ENCODE peak calls at places on chromosome 5, in four cellular contexts. One of them, this sample, is unnamed.

GRCh38 chr5:100634937-100635336 is 99.8 kb downstream of the FAM174A start:
- DNase-seq in PC-9: no peak
- DNase-seq in NB4: no peak
- DNase-seq in spleen: no peak
- DNase-seq in this sample: no peak

GRCh38 chr5:150409638-150410523 is 2.8 kb downstream of the CD74 start:
- DNase-seq in PC-9: peak
- DNase-seq in NB4: peak
- DNase-seq in spleen: peak
- DNase-seq in this sample: peak

GRCh38 chr5:180299526-180299925 is 7.6 kb upstream of the MAPK9 start:
- DNase-seq in PC-9: no peak
- DNase-seq in NB4: no peak
- DNase-seq in spleen: peak
- DNase-seq in this sample: no peak

GRCh38 chr5:10709409-10709808 is 51.6 kb downstream of the DAP start:
- DNase-seq in PC-9: no peak
- DNase-seq in NB4: no peak
- DNase-seq in spleen: no peak
- DNase-seq in this sample: no peak

GRCh38 chr5:36688722-36689121 is 82.3 kb downstream of the SLC1A3 start:
- DNase-seq in PC-9: no peak
- DNase-seq in NB4: peak
- DNase-seq in spleen: no peak
- DNase-seq in this sample: no peak

GRCh38 chr5:149383399-149383798 is 4.3 kb upstream of the IL17B start:
- DNase-seq in PC-9: no peak
- DNase-seq in NB4: no peak
- DNase-seq in spleen: no peak
- DNase-seq in this sample: no peak

GRCh38 chr5:91143840-91144239 is 239.3 kb downstream of the ARRDC3 start:
- DNase-seq in PC-9: no peak
- DNase-seq in NB4: no peak
- DNase-seq in spleen: no peak
- DNase-seq in this sample: no peak

GRCh38 chr5:144831650-144832049 is 661.0 kb downstream of the KCTD16 start:
- DNase-seq in PC-9: no peak
- DNase-seq in NB4: no peak
- DNase-seq in spleen: no peak
- DNase-seq in this sample: no peak

GRCh38 chr5:153168226-153168625 is 322.2 kb upstream of the GRIA1 start:
- DNase-seq in PC-9: no peak
- DNase-seq in NB4: no peak
- DNase-seq in spleen: no peak
- DNase-seq in this sample: no peak

GRCh38 chr5:148979104-148979723 is 83.6 kb downstream of the SH3TC2 start:
- DNase-seq in PC-9: peak
- DNase-seq in NB4: no peak
- DNase-seq in spleen: no peak
- DNase-seq in this sample: no peak

GRCh38 chr5:146446861-146447733 is at the start of gene TCERG1:
- DNase-seq in PC-9: peak
- DNase-seq in NB4: peak
- DNase-seq in spleen: peak
- DNase-seq in this sample: peak

GRCh38 chr5:98214240-98215051 is 559.0 kb upstream of the RGMB start:
- DNase-seq in PC-9: no peak
- DNase-seq in NB4: no peak
- DNase-seq in spleen: no peak
- DNase-seq in this sample: no peak

GRCh38 chr5:13910637-13911288 is 33.7 kb downstream of the DNAH5 start:
- DNase-seq in PC-9: no peak
- DNase-seq in NB4: no peak
- DNase-seq in spleen: no peak
- DNase-seq in this sample: no peak

GRCh38 chr5:28473531-28474107 is 1435.2 kb upstream of the CDH9 start:
- DNase-seq in PC-9: no peak
- DNase-seq in NB4: peak
- DNase-seq in spleen: no peak
- DNase-seq in this sample: no peak

GRCh38 chr5:76441890-76442673 is 39.0 kb downstream of the IQGAP2 start:
- DNase-seq in PC-9: no peak
- DNase-seq in NB4: no peak
- DNase-seq in spleen: no peak
- DNase-seq in this sample: no peak

GRCh38 chr5:173217626-173218397 is 17.2 kb downstream of the NKX2-5 start:
- DNase-seq in PC-9: no peak
- DNase-seq in NB4: no peak
- DNase-seq in spleen: peak
- DNase-seq in this sample: no peak

GRCh38 chr5:124888622-124889521 is 142.4 kb upstream of the ZNF608 start:
- DNase-seq in PC-9: no peak
- DNase-seq in NB4: no peak
- DNase-seq in spleen: no peak
- DNase-seq in this sample: no peak

GRCh38 chr5:178777557-178777956 is 47.1 kb upstream of the ZNF354A start:
- DNase-seq in PC-9: no peak
- DNase-seq in NB4: peak
- DNase-seq in spleen: peak
- DNase-seq in this sample: no peak

GRCh38 chr5:17218353-17219005 is 1.0 kb downstream of the BASP1 start:
- DNase-seq in PC-9: no peak
- DNase-seq in NB4: peak
- DNase-seq in spleen: peak
- DNase-seq in this sample: no peak

GRCh38 chr5:108727154-108727638 is 20.5 kb upstream of the FER start:
- DNase-seq in PC-9: peak
- DNase-seq in NB4: no peak
- DNase-seq in spleen: no peak
- DNase-seq in this sample: no peak

GRCh38 chr5:96934291-96934694 is 1.6 kb upstream of the LNPEP start:
- DNase-seq in PC-9: no peak
- DNase-seq in NB4: no peak
- DNase-seq in spleen: no peak
- DNase-seq in this sample: no peak

GRCh38 chr5:57863661-57864060 is 381.1 kb upstream of the ACTBL2 start:
- DNase-seq in PC-9: no peak
- DNase-seq in NB4: no peak
- DNase-seq in spleen: no peak
- DNase-seq in this sample: no peak

GRCh38 chr5:93622240-93622885 is 39.3 kb downstream of the NR2F1 start:
- DNase-seq in PC-9: no peak
- DNase-seq in NB4: peak
- DNase-seq in spleen: no peak
- DNase-seq in this sample: no peak

GRCh38 chr5:180689071-180689694 is 39.8 kb upstream of the FLT4 start:
- DNase-seq in PC-9: no peak
- DNase-seq in NB4: no peak
- DNase-seq in spleen: no peak
- DNase-seq in this sample: no peak

GRCh38 chr5:137113161-137113560 is 386.0 kb downstream of the SPOCK1 start:
- DNase-seq in PC-9: no peak
- DNase-seq in NB4: no peak
- DNase-seq in spleen: no peak
- DNase-seq in this sample: no peak

GRCh38 chr5:10635257-10635860 is 71.5 kb downstream of the ANKRD33B start:
- DNase-seq in PC-9: peak
- DNase-seq in NB4: peak
- DNase-seq in spleen: no peak
- DNase-seq in this sample: no peak

GRCh38 chr5:51990661-51991180 is 607.5 kb downstream of the ISL1 start:
- DNase-seq in PC-9: no peak
- DNase-seq in NB4: no peak
- DNase-seq in spleen: no peak
- DNase-seq in this sample: no peak

GRCh38 chr5:133337795-133338445 is 274.4 kb downstream of the FSTL4 start:
- DNase-seq in PC-9: no peak
- DNase-seq in NB4: no peak
- DNase-seq in spleen: no peak
- DNase-seq in this sample: no peak

GRCh38 chr5:142863856-142864255 is 93.7 kb downstream of the ARHGAP26 start:
- DNase-seq in PC-9: peak
- DNase-seq in NB4: no peak
- DNase-seq in spleen: no peak
- DNase-seq in this sample: no peak
- TF ChIP-seq CTCF in PC-9: no peak
- TF ChIP-seq CTCF in NB4: no peak
- TF ChIP-seq CTCF in spleen: no peak
- TF ChIP-seq CTCF in this sample: no peak

GRCh38 chr5:141476132-141476909 is 555 bp downstream of the PCDHGC3 start:
- DNase-seq in PC-9: peak
- DNase-seq in NB4: peak
- DNase-seq in spleen: no peak
- DNase-seq in this sample: no peak

GRCh38 chr5:141479776-141480175 is 4.0 kb downstream of the PCDHGC3 start:
- DNase-seq in PC-9: no peak
- DNase-seq in NB4: peak
- DNase-seq in spleen: no peak
- DNase-seq in this sample: no peak

GRCh38 chr5:141477815-141478214 is 2.0 kb downstream of the PCDHGC3 start:
- DNase-seq in PC-9: no peak
- DNase-seq in NB4: no peak
- DNase-seq in spleen: no peak
- DNase-seq in this sample: no peak

GRCh38 chr5:141477169-141477568 is 1.4 kb downstream of the PCDHGC3 start:
- DNase-seq in PC-9: no peak
- DNase-seq in NB4: no peak
- DNase-seq in spleen: no peak
- DNase-seq in this sample: no peak

GRCh38 chr5:141478321-141478945 is 2.7 kb downstream of the PCDHGC3 start:
- DNase-seq in PC-9: peak
- DNase-seq in NB4: peak
- DNase-seq in spleen: no peak
- DNase-seq in this sample: no peak
- TF ChIP-seq CTCF in PC-9: peak
- TF ChIP-seq CTCF in NB4: no peak
- TF ChIP-seq CTCF in spleen: no peak
- TF ChIP-seq CTCF in this sample: no peak

GRCh38 chr5:38809388-38810359 is 36.1 kb upstream of the OSMR start:
- DNase-seq in PC-9: peak
- DNase-seq in NB4: peak
- DNase-seq in spleen: peak
- DNase-seq in this sample: peak
- TF ChIP-seq CTCF in PC-9: peak
- TF ChIP-seq CTCF in NB4: peak
- TF ChIP-seq CTCF in spleen: peak
- TF ChIP-seq CTCF in this sample: no peak

GRCh38 chr5:107422494-107422893 is 248.2 kb downstream of the EFNA5 start:
- DNase-seq in PC-9: no peak
- DNase-seq in NB4: no peak
- DNase-seq in spleen: no peak
- DNase-seq in this sample: no peak

GRCh38 chr5:107428303-107428761 is 242.4 kb downstream of the EFNA5 start:
- DNase-seq in PC-9: no peak
- DNase-seq in NB4: no peak
- DNase-seq in spleen: no peak
- DNase-seq in this sample: no peak

GRCh38 chr5:107424461-107424860 is 246.3 kb downstream of the EFNA5 start:
- DNase-seq in PC-9: no peak
- DNase-seq in NB4: no peak
- DNase-seq in spleen: no peak
- DNase-seq in this sample: no peak

GRCh38 chr5:107425541-107426031 is 245.2 kb downstream of the EFNA5 start:
- DNase-seq in PC-9: peak
- DNase-seq in NB4: no peak
- DNase-seq in spleen: no peak
- DNase-seq in this sample: no peak

DNA sequence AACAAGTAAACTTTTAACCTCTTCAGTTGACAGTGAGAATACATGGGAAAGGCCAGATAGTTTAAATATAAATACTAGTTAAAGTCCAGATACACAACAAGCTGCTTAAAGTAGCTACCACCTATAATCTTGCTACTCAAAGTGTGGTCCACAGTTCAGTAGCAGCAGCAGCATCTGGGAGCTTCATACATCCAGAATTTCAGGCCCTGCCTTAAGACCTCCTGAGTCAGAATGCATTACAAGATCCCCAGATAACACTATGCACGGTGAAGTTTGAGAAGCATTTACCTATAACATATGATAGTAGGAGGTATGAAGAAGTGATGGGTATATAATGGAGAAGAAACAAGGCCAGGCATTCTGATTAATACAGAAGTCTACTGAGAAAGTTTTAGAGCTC is 244.5 kb downstream of the EFNA5 start:
- DNase-seq in PC-9: no peak
- DNase-seq in NB4: no peak
- DNase-seq in spleen: no peak
- DNase-seq in this sample: no peak
- TF ChIP-seq CTCF in PC-9: no peak
- TF ChIP-seq CTCF in NB4: no peak
- TF ChIP-seq CTCF in spleen: no peak
- TF ChIP-seq CTCF in this sample: no peak

DNA sequence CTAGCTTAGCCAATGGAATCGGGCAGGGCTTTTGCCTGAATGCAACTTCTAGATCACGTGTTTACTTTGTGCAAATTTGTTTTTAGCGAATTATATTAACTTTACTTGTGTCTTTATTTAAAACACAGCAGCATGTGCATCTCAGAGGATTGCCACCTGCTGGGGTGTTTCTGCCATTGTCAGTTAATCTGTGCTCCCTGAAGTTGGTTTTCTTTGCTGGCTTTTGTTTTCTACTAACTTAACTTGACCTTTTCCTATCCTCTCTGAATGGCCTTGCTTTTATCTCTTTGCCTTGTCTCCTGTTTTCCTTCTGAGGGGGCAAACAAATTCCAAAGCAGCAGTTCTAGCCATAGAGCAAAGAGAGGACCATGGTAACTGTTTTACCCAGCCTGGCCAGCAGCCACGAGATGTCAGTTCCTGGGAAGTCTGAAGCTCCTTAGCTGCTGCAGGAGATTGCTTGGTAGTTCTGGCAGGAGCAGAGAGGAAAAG is 67.6 kb downstream of the ARHGEF28 start:
- DNase-seq in PC-9: no peak
- DNase-seq in NB4: peak
- DNase-seq in spleen: no peak
- DNase-seq in this sample: no peak
- TF ChIP-seq CTCF in PC-9: peak
- TF ChIP-seq CTCF in NB4: peak
- TF ChIP-seq CTCF in spleen: peak
- TF ChIP-seq CTCF in this sample: no peak

This sample was measured in omental fat pad.